ENCODE peak calls at places on chromosomes 16 and 17, in ten cellular contexts. H is cerebellum, X is adipocyte, Z is Caki2, S is myocyte, O is T-helper 9 cell, T is GM12892, D is substantia nigra, I is cardiac fibroblast, C is naive B cell. A is an unnamed sample.

GRCh38 chr17:35057332-35057915 is 6.1 kb downstream of the RFFL start:
- DNase-seq in H (no peak), X (no peak), S (no peak), I (no peak), T (no peak), O (no peak), C (no peak), Z (no peak), D (no peak), A (no peak)

GRCh38 chr17:77909236-77909635 is 49.3 kb upstream of the TNRC6C start:
- DNase-seq in C (no peak), D (no peak), Z (no peak), T (no peak), I (peak; percentile 53), O (no peak), S (no peak), H (no peak), X (no peak), A (no peak)

GRCh38 chr17:16924701-16925440 is 47.0 kb downstream of the TNFRSF13B start:
- DNase-seq in H (no peak), O (no peak), S (no peak), I (no peak), X (no peak), T (no peak), Z (no peak), C (no peak), D (no peak), A (no peak)

GRCh38 chr17:68197997-68198930 is 49.6 kb upstream of the AMZ2 start:
- DNase-seq in I (no peak), H (no peak), T (no peak), C (no peak), X (no peak), Z (no peak), S (no peak), O (no peak), D (no peak), A (no peak)

GRCh38 chr16:75312875-75313274 is 61.5 kb upstream of the BCAR1 start:
- DNase-seq in D (no peak), C (no peak), H (no peak), I (no peak), Z (no peak), S (no peak), O (no peak), X (no peak), T (no peak), A (no peak)

GRCh38 chr17:814371-814770 is 32.2 kb downstream of the MRM3 start:
- DNase-seq in O (no peak), S (no peak), Z (no peak), D (no peak), C (no peak), H (no peak), T (no peak), X (no peak), I (no peak), A (no peak)

GRCh38 chr17:42121066-42121769 is at the start of gene KAT2A:
- DNase-seq in C (peak; percentile 66), I (peak; percentile 83), H (peak; percentile 95), S (peak; percentile 86), D (peak; percentile 75), T (peak; percentile 98), X (peak; percentile 93), O (peak; percentile 64), Z (peak; percentile 52), A (no peak)

GRCh38 chr17:4405038-4405669 is 28.6 kb upstream of the SPNS3 start:
- DNase-seq in Z (no peak), X (no peak), T (no peak), O (no peak), H (no peak), S (no peak), D (no peak), C (no peak), I (no peak), A (no peak)

GRCh38 chr17:17549732-17550366 is 41.7 kb downstream of the PEMT start:
- DNase-seq in D (no peak), H (no peak), X (no peak), Z (no peak), S (no peak), O (no peak), C (no peak), T (no peak), I (no peak), A (no peak)

GRCh38 chr17:78284146-78284545 is 52.7 kb downstream of the TMEM235 start:
- DNase-seq in Z (no peak), O (no peak), H (no peak), C (no peak), S (no peak), D (no peak), X (peak; percentile 51), I (peak; percentile 78), T (no peak), A (peak; percentile 44)

GRCh38 chr16:88536971-88537751 is 33.0 kb upstream of the ZC3H18 start:
- DNase-seq in O (no peak), Z (no peak), T (no peak), C (no peak), S (no peak), X (no peak), H (no peak), D (no peak), I (no peak), A (no peak)

GRCh38 chr17:79789943-79790804 is 6.7 kb downstream of the CBX8 start:
- DNase-seq in T (peak; percentile 91), I (peak; percentile 41), Z (no peak), D (peak; percentile 38), O (no peak), X (peak; percentile 80), H (no peak), S (no peak), C (no peak), A (no peak)

GRCh38 chr16:3149630-3150345 is 15.0 kb downstream of the ZNF213 start:
- DNase-seq in S (peak; percentile 65), O (peak; percentile 42), H (peak; percentile 66), X (peak; percentile 76), C (peak; percentile 35), I (peak; percentile 73), Z (peak; percentile 80), T (peak; percentile 79), D (peak; percentile 37), A (no peak)

GRCh38 chr17:45388604-45389325 is 43.9 kb downstream of the ARHGAP27 start:
- DNase-seq in H (no peak), O (no peak), D (no peak), C (no peak), S (peak; percentile 58), X (peak; percentile 23), Z (no peak), T (no peak), I (no peak), A (no peak)

GRCh38 chr17:40095944-40096791 is 4.2 kb downstream of the NR1D1 start:
- DNase-seq in C (peak; percentile 91), O (peak; percentile 69), X (no peak), Z (peak; percentile 88), T (peak; percentile 97), I (no peak), S (no peak), D (no peak), H (no peak), A (no peak)

GRCh38 chr16:72908362-72908838 is 139.5 kb downstream of the ZFHX3 start:
- DNase-seq in T (no peak), I (no peak), C (peak; percentile 41), D (no peak), O (no peak), Z (peak; percentile 16), H (no peak), X (no peak), S (peak; percentile 69), A (no peak)

GRCh38 chr16:17238285-17239028 is 232.3 kb downstream of the XYLT1 start:
- DNase-seq in X (peak; percentile 7), T (no peak), Z (no peak), D (no peak), S (no peak), I (no peak), C (no peak), O (no peak), H (no peak), A (no peak)

GRCh38 chr17:12599185-12599920 is 66.3 kb upstream of the MYOCD start:
- DNase-seq in Z (no peak), C (no peak), D (no peak), O (no peak), X (peak; percentile 60), T (no peak), I (no peak), H (no peak), S (peak; percentile 50), A (no peak)

GRCh38 chr16:15897834-15898254 is 9.4 kb upstream of the CEP20 start:
- DNase-seq in X (peak; percentile 63), C (no peak), I (no peak), H (no peak), Z (no peak), S (peak; percentile 22), T (peak; percentile 56), O (no peak), D (no peak), A (no peak)

GRCh38 chr17:78016852-78017251 is 58.3 kb downstream of the TNRC6C start:
- DNase-seq in I (no peak), T (no peak), C (no peak), D (no peak), O (no peak), Z (no peak), S (no peak), X (no peak), H (no peak), A (no peak)

GRCh38 chr17:73850426-73850825 is 206.2 kb upstream of the SDK2 start:
- DNase-seq in H (no peak), D (no peak), Z (no peak), O (no peak), I (no peak), C (no peak), T (no peak), S (no peak), X (no peak), A (no peak)

GRCh38 chr16:2284001-2284770 is 16.3 kb upstream of the RNPS1 start:
- DNase-seq in D (no peak), H (no peak), S (no peak), O (no peak), X (no peak), T (no peak), I (no peak), Z (no peak), C (no peak), A (no peak)

GRCh38 chr17:5804226-5804625 is 219.9 kb upstream of the NLRP1 start:
- DNase-seq in T (no peak), Z (no peak), X (no peak), C (no peak), S (peak; percentile 52), H (no peak), O (no peak), I (no peak), D (no peak), A (no peak)

GRCh38 chr17:61139219-61139618 is 260.4 kb upstream of the TBX2 start:
- DNase-seq in D (no peak), O (peak; percentile 20), T (peak; percentile 36), Z (no peak), X (peak; percentile 64), C (peak; percentile 81), I (peak; percentile 62), H (no peak), S (peak; percentile 63), A (no peak)

GRCh38 chr17:81684442-81684911 is 666 bp downstream of the HGS start:
- DNase-seq in X (peak; percentile 87), I (no peak), S (no peak), C (no peak), O (no peak), Z (no peak), D (no peak), H (no peak), T (peak; percentile 41), A (no peak)

GRCh38 chr16:54284931-54285413 is 1.6 kb downstream of the IRX3 start:
- DNase-seq in H (no peak), C (no peak), Z (peak; percentile 47), I (peak; percentile 14), O (no peak), D (no peak), S (peak; percentile 58), T (no peak), X (peak; percentile 26), A (no peak)

GRCh38 chr16:84408314-84408690 is 40.0 kb downstream of the ATP2C2 start:
- DNase-seq in Z (no peak), C (no peak), S (no peak), O (no peak), T (no peak), D (no peak), I (no peak), H (no peak), X (no peak), A (no peak)

GRCh38 chr17:77286641-77287431 is 146.1 kb downstream of the SEC14L1 start:
- DNase-seq in X (peak; percentile 31), S (peak; percentile 93), D (no peak), C (no peak), T (no peak), O (no peak), I (peak; percentile 97), Z (peak; percentile 99), H (peak; percentile 59), A (no peak)

A was measured in brain pericyte.